ENCODE peak calls at places on chromosome 1, in four cellular contexts. T is activated CD4-positive, alpha-beta T cell treated with anti-CD3 and anti-CD28 coated beads, Interleukin-2, amount 50 U/mL, for 1 hour; J is NCI-H524; U is activated CD8-positive, alpha-beta T cell treated with anti-CD3 and anti-CD28 coated beads for 36 hours. G is an unnamed sample.

GRCh38 chr1:2831596-2832212 is 30.2 kb upstream of the TTC34 start:
- DNase-seq in T (no peak), J (no peak), U (no peak), G (no peak)

GRCh38 chr1:65758128-65758527 is 34.6 kb upstream of the PDE4B start:
- DNase-seq in T (no peak), J (no peak), U (no peak), G (no peak)

GRCh38 chr1:23634518-23634839 is 57.1 kb upstream of the RPL11 start:
- DNase-seq in T (no peak), J (no peak), U (no peak), G (no peak)

GRCh38 chr1:233656032-233656620 is 42.2 kb downstream of the KCNK1 start:
- DNase-seq in T (no peak), J (no peak), U (no peak), G (no peak)

GRCh38 chr1:248821641-248822040 is 4.1 kb downstream of the SH3BP5L start:
- DNase-seq in T (no peak), J (no peak), U (no peak), G (no peak)

GRCh38 chr1:63969461-63969893 is 195.7 kb downstream of the ROR1 start:
- DNase-seq in T (no peak), J (no peak), U (no peak), G (peak)

GRCh38 chr1:60848583-60849188 is 233.7 kb upstream of the NFIA start:
- DNase-seq in T (no peak), J (no peak), U (no peak), G (no peak)

GRCh38 chr1:171251741-171252300 is 3.5 kb downstream of the FMO1 start:
- DNase-seq in T (no peak), J (peak), U (peak), G (no peak)

GRCh38 chr1:224057461-224058199 is 56.3 kb upstream of the FBXO28 start:
- DNase-seq in T (no peak), J (no peak), U (no peak), G (no peak)

G was measured in RCC 7860.